ENCODE peak calls at places on chromosomes 12 and 14, in ten cellular contexts. M, D, V, H, L, N, Y, W, Z and R are unnamed samples.

GRCh38 chr12:32365473-32366064 is 33.8 kb upstream of the FGD4 start:
- DNase-seq in M (peak; percentile 3), D (peak; percentile 87), V (peak; percentile 58), H (no peak), L (peak; percentile 52), N (peak; percentile 32), Y (peak; percentile 57), W (peak; percentile 65), Z (no peak), R (peak; percentile 30)

GRCh38 chr14:97888331-97888730 is 1091.1 kb downstream of the VRK1 start:
- DNase-seq in M (no peak), D (no peak), V (no peak), H (no peak), L (no peak), N (no peak), Y (no peak), W (no peak), Z (no peak), R (no peak)

GRCh38 chr12:110741371-110741770 is 1.3 kb downstream of the PPP1CC start:
- DNase-seq in M (no peak), D (peak; percentile 32), V (no peak), H (no peak), L (peak; percentile 30), N (no peak), Y (no peak), W (no peak), Z (no peak), R (no peak)

GRCh38 chr14:93947282-93947681 is 20.1 kb downstream of the FAM181A start:
- DNase-seq in M (no peak), D (no peak), V (peak; percentile 54), H (peak; percentile 35), L (no peak), N (no peak), Y (no peak), W (no peak), Z (no peak), R (no peak)

GRCh38 chr12:128983371-128983770 is 130.1 kb downstream of the GLT1D1 start:
- DNase-seq in M (no peak), D (no peak), V (no peak), H (no peak), L (no peak), N (no peak), Y (no peak), W (no peak), Z (no peak), R (no peak)

GRCh38 chr12:65970821-65971220 is 146.5 kb downstream of the HMGA2 start:
- DNase-seq in M (no peak), D (no peak), V (no peak), H (no peak), L (no peak), N (no peak), Y (no peak), W (no peak), Z (no peak), R (no peak)

GRCh38 chr12:95396849-95397498 is 77.0 kb upstream of the METAP2 start:
- DNase-seq in M (no peak), D (peak; percentile 59), V (no peak), H (no peak), L (no peak), N (no peak), Y (no peak), W (no peak), Z (no peak), R (no peak)

GRCh38 chr14:100149789-100150611 is 9.4 kb downstream of the DEGS2 start:
- DNase-seq in M (no peak), D (no peak), V (no peak), H (no peak), L (no peak), N (no peak), Y (no peak), W (no peak), Z (no peak), R (no peak)

GRCh38 chr14:75542585-75543091 is 20.4 kb downstream of the BATF start:
- DNase-seq in M (peak; percentile 60), D (no peak), V (peak; percentile 85), H (peak; percentile 66), L (peak; percentile 85), N (peak; percentile 61), Y (peak; percentile 52), W (peak; percentile 58), Z (no peak), R (no peak)

GRCh38 chr12:13691598-13691997 is 289.8 kb downstream of the GRIN2B start:
- DNase-seq in M (no peak), D (no peak), V (no peak), H (no peak), L (no peak), N (no peak), Y (no peak), W (no peak), Z (no peak), R (no peak)

GRCh38 chr14:90781344-90781761 is 34.9 kb downstream of the TTC7B start:
- DNase-seq in M (no peak), D (peak; percentile 62), V (no peak), H (no peak), L (no peak), N (no peak), Y (no peak), W (no peak), Z (no peak), R (no peak)

GRCh38 chr14:95101736-95102677 is 55.3 kb downstream of the DICER1 start:
- DNase-seq in M (no peak), D (no peak), V (no peak), H (no peak), L (no peak), N (no peak), Y (no peak), W (no peak), Z (no peak), R (no peak)

GRCh38 chr14:20501346-20501745 is 4.0 kb upstream of the RNASE10 start:
- DNase-seq in M (no peak), D (no peak), V (no peak), H (no peak), L (no peak), N (no peak), Y (no peak), W (no peak), Z (no peak), R (no peak)

GRCh38 chr14:57317248-57317833 is 48.6 kb downstream of the AP5M1 start:
- DNase-seq in M (peak; percentile 58), D (peak; percentile 73), V (peak; percentile 72), H (peak; percentile 42), L (peak; percentile 78), N (peak; percentile 66), Y (peak; percentile 72), W (peak; percentile 78), Z (peak; percentile 24), R (peak; percentile 75)

GRCh38 chr14:60250318-60251035 is 1.5 kb downstream of the PPM1A start:
- DNase-seq in M (no peak), D (peak; percentile 29), V (no peak), H (no peak), L (no peak), N (no peak), Y (no peak), W (no peak), Z (no peak), R (no peak)

GRCh38 chr12:117023998-117024960 is 74.9 kb downstream of the TESC start:
- DNase-seq in M (no peak), D (no peak), V (no peak), H (no peak), L (no peak), N (no peak), Y (no peak), W (no peak), Z (no peak), R (no peak)

GRCh38 chr12:14185441-14186192 is 179.9 kb upstream of the ATF7IP start:
- DNase-seq in M (no peak), D (peak; percentile 41), V (no peak), H (no peak), L (peak; percentile 29), N (peak; percentile 7), Y (peak; percentile 7), W (peak; percentile 43), Z (no peak), R (peak; percentile 51)

GRCh38 chr14:44316647-44317432 is 190.2 kb downstream of the FSCB start:
- DNase-seq in M (no peak), D (peak; percentile 33), V (no peak), H (no peak), L (peak; percentile 80), N (no peak), Y (no peak), W (peak; percentile 66), Z (no peak), R (no peak)

GRCh38 chr12:85733441-85733840 is 102.8 kb downstream of the RASSF9 start:
- DNase-seq in M (no peak), D (peak; percentile 0), V (no peak), H (no peak), L (no peak), N (no peak), Y (no peak), W (no peak), Z (no peak), R (no peak)

GRCh38 chr12:112121780-112122565 is 3.4 kb upstream of the TRAFD1 start:
- DNase-seq in M (no peak), D (peak; percentile 93), V (peak; percentile 92), H (peak; percentile 82), L (no peak), N (no peak), Y (peak; percentile 80), W (peak; percentile 43), Z (no peak), R (no peak)